ENCODE peak calls at places on chromosomes 3 and 15, in nine cellular contexts. M is GM23248, K is SJSA1, W is mesendoderm, E is Karpas-422, T is adrenal gland, G is left lung, A is SK-N-SH, N is neural progenitor cell. Q is an unnamed sample.

GRCh38 chr15:58070801-58071418 is 5.4 kb upstream of the ALDH1A2 start:
- DNase-seq in E (peak; percentile 79), W (peak; percentile 59), K (peak; percentile 53), T (peak; percentile 76), G (peak; percentile 47), M (peak; percentile 58), N (peak; percentile 69), A (peak; percentile 38), Q (peak; percentile 11)

GRCh38 chr3:42530073-42530472 is 27.6 kb downstream of the VIPR1 start:
- DNase-seq in M (no peak), T (no peak), G (no peak), K (no peak), W (no peak), A (no peak), E (no peak), N (no peak), Q (no peak)

GRCh38 chr3:48129921-48130320 is 58.3 kb downstream of the CDC25A start:
- DNase-seq in T (no peak), M (peak; percentile 67), N (no peak), G (no peak), A (no peak), K (no peak), W (no peak), E (no peak), Q (no peak)

GRCh38 chr15:90327313-90327712 is 24.8 kb upstream of the ZNF774 start:
- DNase-seq in A (no peak), W (no peak), G (no peak), K (no peak), E (no peak), T (no peak), M (no peak), N (no peak), Q (no peak)

GRCh38 chr3:8987673-8988655 is 24.7 kb upstream of the RAD18 start:
- DNase-seq in T (peak; percentile 89), K (no peak), M (peak; percentile 76), G (no peak), E (peak; percentile 89), W (peak; percentile 91), N (peak; percentile 83), A (peak; percentile 91), Q (peak; percentile 64)

GRCh38 chr15:32851619-32852416 is 134.0 kb downstream of the GREM1 start:
- DNase-seq in W (no peak), K (no peak), T (no peak), G (no peak), N (no peak), E (no peak), A (no peak), M (peak; percentile 89), Q (no peak)

GRCh38 chr3:148943531-148944200 is 47.7 kb upstream of the GYG1 start:
- DNase-seq in E (peak; percentile 86), W (peak; percentile 86), G (no peak), T (no peak), K (peak; percentile 74), M (peak; percentile 87), N (peak; percentile 82), A (peak; percentile 70), Q (no peak)

GRCh38 chr15:69854521-69855171 is 243.1 kb downstream of the TLE3 start:
- DNase-seq in G (no peak), T (no peak), W (peak; percentile 70), N (no peak), A (peak; percentile 39), E (no peak), M (peak; percentile 77), K (peak; percentile 89), Q (no peak)

GRCh38 chr3:58497074-58497473 is 5.2 kb downstream of the KCTD6 start:
- DNase-seq in A (no peak), T (no peak), E (peak; percentile 80), G (no peak), M (no peak), W (peak; percentile 77), K (no peak), N (peak; percentile 89), Q (no peak)

GRCh38 chr3:12775226-12775625 is 16.2 kb upstream of the TMEM40 start:
- DNase-seq in M (no peak), E (no peak), W (no peak), A (no peak), N (no peak), G (no peak), T (no peak), K (no peak), Q (no peak)
- H3K27me3 ChIP-seq in M (peaks cover 5% of the 10 kb centered on the region), E (peaks cover 2% of the 10 kb centered on the region), W (no peaks in the 10 kb centered on the region), A (no peaks in the 10 kb centered on the region), N (no peaks in the 10 kb centered on the region), G (no peaks in the 10 kb centered on the region), T (no peaks in the 10 kb centered on the region), K (no peaks in the 10 kb centered on the region), Q (no peaks in the 10 kb centered on the region)

GRCh38 chr15:52227456-52227855 is 36.3 kb upstream of the GNB5 start:
- DNase-seq in M (peak; percentile 85), N (peak; percentile 82), A (peak; percentile 72), K (peak; percentile 76), G (peak; percentile 59), W (peak; percentile 97), E (peak; percentile 92), T (peak; percentile 92), Q (peak; percentile 84)
- H3K36me3 ChIP-seq in M (no peaks in the 10 kb centered on the region), N (no peaks in the 10 kb centered on the region), A (no peaks in the 10 kb centered on the region), K (no peaks in the 10 kb centered on the region), G (peaks cover 6% of the 10 kb centered on the region), W (peaks cover 1% of the 10 kb centered on the region), E (no peaks in the 10 kb centered on the region), T (no peaks in the 10 kb centered on the region), Q (peaks cover 11% of the 10 kb centered on the region)

DNA sequence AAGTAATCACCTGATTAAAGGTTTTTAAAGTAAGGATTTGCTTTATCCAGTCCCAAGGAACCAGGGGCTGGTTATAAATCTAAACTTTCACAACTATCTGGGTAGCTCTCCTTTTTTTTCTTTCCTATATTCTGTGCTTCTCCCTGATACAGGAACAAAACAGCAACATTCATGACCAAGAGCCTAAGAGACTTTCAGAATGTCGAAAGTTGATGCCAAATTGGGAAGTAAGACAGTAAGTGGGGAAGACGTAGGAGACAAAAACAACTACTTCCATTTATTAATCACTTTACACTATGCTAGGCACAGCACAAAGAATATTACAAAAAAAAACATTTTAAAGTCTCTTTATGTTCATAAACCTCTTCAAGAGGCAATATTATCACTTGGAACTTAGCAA is 211.6 kb downstream of the MAGI1 start:
- DNase-seq in N (no peak), A (no peak), T (no peak), G (no peak), E (no peak), W (no peak), M (no peak), K (no peak), Q (no peak)
- H3K27me3 ChIP-seq in N (no peaks in the 10 kb centered on the region), A (no peaks in the 10 kb centered on the region), T (no peaks in the 10 kb centered on the region), G (no peaks in the 10 kb centered on the region), E (no peaks in the 10 kb centered on the region), W (no peaks in the 10 kb centered on the region), M (no peaks in the 10 kb centered on the region), K (no peaks in the 10 kb centered on the region), Q (no peaks in the 10 kb centered on the region)

DNA sequence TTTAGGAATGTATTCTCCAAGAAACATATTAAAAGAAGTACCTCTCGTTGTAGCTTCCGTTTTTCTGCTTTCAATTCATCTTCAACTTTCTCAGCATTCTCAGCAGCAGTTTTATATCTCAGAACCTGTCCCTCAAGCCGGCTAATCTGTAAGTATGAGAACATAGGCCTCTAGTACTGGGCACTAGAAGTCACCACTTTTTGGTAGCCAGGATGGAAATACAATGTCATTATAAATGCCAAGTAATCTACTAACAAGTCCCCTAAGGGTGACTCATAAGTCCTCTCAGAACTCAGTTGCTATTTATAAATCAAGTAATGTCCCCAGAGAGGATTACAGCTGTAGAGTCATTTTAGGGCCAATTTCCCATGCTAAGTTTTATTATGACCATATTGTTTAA is 61.1 kb downstream of the MLH1 start:
- DNase-seq in A (no peak), E (peak; percentile 79), G (no peak), N (no peak), W (no peak), K (no peak), M (peak; percentile 95), T (no peak), Q (no peak)
- H3K36me3 ChIP-seq in A (peaks cover 68% of the 10 kb centered on the region), E (peaks cover 29% of the 10 kb centered on the region), G (peaks cover 97% of the 10 kb centered on the region), N (peaks cover 6% of the 10 kb centered on the region), W (peaks cover 6% of the 10 kb centered on the region), K (peaks cover 91% of the 10 kb centered on the region), M (peaks cover 77% of the 10 kb centered on the region), T (no peaks in the 10 kb centered on the region), Q (peaks cover 33% of the 10 kb centered on the region)

GRCh38 chr3:134031620-134031915 is 1.8 kb upstream of the SLCO2A1 start:
- DNase-seq in M (no peak), K (no peak), A (no peak), N (no peak), G (no peak), E (no peak), T (no peak), W (no peak), Q (no peak)

GRCh38 chr3:134029256-134029733 is 430 bp downstream of the SLCO2A1 start:
- DNase-seq in M (peak; percentile 55), E (no peak), N (no peak), A (peak; percentile 42), K (no peak), W (peak; percentile 46), G (no peak), T (no peak), Q (no peak)

GRCh38 chr3:134029734-134030381 is at the start of gene SLCO2A1:
- DNase-seq in M (peak; percentile 66), A (peak; percentile 81), K (no peak), G (peak; percentile 56), W (peak; percentile 87), E (no peak), T (peak; percentile 58), N (peak; percentile 77), Q (peak; percentile 73)

GRCh38 chr3:134030801-134031619 is 1.3 kb upstream of the SLCO2A1 start:
- DNase-seq in A (no peak), K (no peak), T (no peak), M (no peak), W (no peak), N (no peak), E (no peak), G (no peak), Q (no peak)

DNA sequence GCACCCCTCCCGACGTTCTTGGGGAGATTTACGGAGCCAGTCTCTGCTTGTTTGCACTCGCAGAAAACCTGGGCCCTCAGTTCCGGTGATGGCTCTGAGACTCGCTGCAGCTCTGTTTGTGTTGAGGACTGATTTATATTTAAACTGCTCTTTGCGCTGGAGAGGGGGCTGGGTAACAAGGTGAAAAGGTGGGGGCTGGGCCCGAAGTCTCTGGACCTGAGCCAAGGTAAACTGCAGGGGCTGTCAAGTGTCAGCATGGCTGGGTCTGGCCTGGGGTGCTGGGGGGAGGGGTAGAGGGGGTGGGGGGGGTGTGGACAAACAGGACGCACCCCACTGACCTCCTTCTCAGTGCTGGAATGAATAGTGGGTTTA is 643 bp upstream of the SLCO2A1 start:
- DNase-seq in E (no peak), K (no peak), N (peak; percentile 16), W (peak; percentile 46), A (no peak), T (no peak), M (no peak), G (no peak), Q (no peak)
- H3K27me3 ChIP-seq in E (no peaks in the 10 kb centered on the region), K (peaks cover 15% of the 10 kb centered on the region), N (peaks cover 68% of the 10 kb centered on the region), W (no peaks in the 10 kb centered on the region), A (peaks cover 4% of the 10 kb centered on the region), T (peaks cover 13% of the 10 kb centered on the region), M (no peaks in the 10 kb centered on the region), G (no peaks in the 10 kb centered on the region), Q (no peaks in the 10 kb centered on the region)

Q was measured in pancreas.